ENCODE peak calls at places on chromosomes 6 and 20, in seven cellular contexts. A is HCT116, G is fibroblast of lung, Z is HepG2, C is MM.1S, D is PC-3, L is H1. N is an unnamed sample. For H3K4me1, the result is how much of the 10 kb centered on the place peaks cover.

GRCh38 chr6:1702580-1703051 is 92.9 kb downstream of the FOXC1 start:
- DNase-seq in A (no peak), G (no peak), Z (peak), C (no peak), D (no peak), L (no peak), N (no peak)

GRCh38 chr6:8219352-8219943 is 117.1 kb upstream of the EEF1E1 start:
- DNase-seq in A (peak), G (peak), Z (peak), C (peak), D (peak), L (no peak), N (no peak)

GRCh38 chr20:10474606-10475184 is 39.6 kb downstream of the SLX4IP start:
- DNase-seq in A (no peak), G (no peak), Z (no peak), C (no peak), D (no peak), L (no peak), N (no peak)

GRCh38 chr20:13873814-13874213 is 89.0 kb downstream of the NDUFAF5 start:
- DNase-seq in A (no peak), G (no peak), Z (no peak), C (no peak), D (no peak), L (no peak), N (no peak)

GRCh38 chr20:21027569-21027968 is 78.6 kb downstream of the LINC00237 start:
- DNase-seq in A (peak), G (no peak), Z (peak), C (no peak), D (peak), L (peak), N (no peak)

GRCh38 chr6:48068326-48069191 is 42.4 kb downstream of the PTCHD4 start:
- DNase-seq in A (no peak), G (peak), Z (no peak), C (no peak), D (no peak), L (no peak), N (no peak)

GRCh38 chr20:57006411-57007170 is 259.9 kb downstream of the BMP7 start:
- DNase-seq in A (no peak), G (peak), Z (no peak), C (peak), D (peak), L (no peak), N (no peak)

GRCh38 chr6:36386495-36387439 is 702 bp downstream of the ETV7 start:
- DNase-seq in A (no peak), G (peak), Z (no peak), C (no peak), D (peak), L (peak), N (no peak)

GRCh38 chr6:140281236-140281635 is 906.8 kb upstream of the CITED2 start:
- DNase-seq in A (no peak), G (peak), Z (no peak), C (no peak), D (peak), L (no peak), N (peak)

GRCh38 chr6:31820051-31820389 is 4.7 kb downstream of the HSPA1A start:
- DNase-seq in A (no peak), G (no peak), Z (peak), C (no peak), D (peak), L (no peak), N (no peak)

GRCh38 chr6:126811307-126811706 is 307.2 kb upstream of the RSPO3 start:
- DNase-seq in A (no peak), G (peak), Z (no peak), C (no peak), D (no peak), L (no peak), N (no peak)
- H2AFZ ChIP-seq in A (no peak), G (no peak), Z (no peak), C (no peak), D (no peak), L (no peak), N (no peak)

GRCh38 chr6:42394881-42395620 is 56.7 kb downstream of the TRERF1 start:
- DNase-seq in A (no peak), G (no peak), Z (no peak), C (no peak), D (no peak), L (no peak), N (no peak)
- H3K4me1 ChIP-seq in A (under half), G (under half), Z (under half), C (under half), D (under half), L (under half), N (under half)

DNA sequence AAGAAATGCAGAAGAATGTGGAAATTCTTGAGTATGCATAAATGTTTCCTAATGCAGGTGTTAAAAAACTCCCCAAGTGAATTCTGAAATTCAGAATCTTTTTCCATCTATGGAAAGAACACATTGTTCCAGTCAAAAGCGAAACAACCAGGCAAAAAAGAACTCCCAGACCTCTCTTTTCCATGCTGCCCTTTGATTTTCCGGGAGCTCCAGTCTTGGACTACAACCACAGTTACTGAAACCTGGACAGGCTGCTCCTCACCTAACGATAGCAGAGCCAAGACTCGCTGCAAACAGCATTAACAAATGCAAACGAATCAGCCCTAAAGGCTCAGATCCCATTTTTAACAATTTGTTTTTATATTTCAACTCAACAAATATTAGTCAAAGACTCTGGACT is 108.7 kb upstream of the CNKSR3 start:
- DNase-seq in A (no peak), G (no peak), Z (no peak), C (no peak), D (no peak), L (no peak), N (no peak)
- H2AFZ ChIP-seq in A (no peak), G (no peak), Z (no peak), C (no peak), D (no peak), L (no peak), N (peak)

DNA sequence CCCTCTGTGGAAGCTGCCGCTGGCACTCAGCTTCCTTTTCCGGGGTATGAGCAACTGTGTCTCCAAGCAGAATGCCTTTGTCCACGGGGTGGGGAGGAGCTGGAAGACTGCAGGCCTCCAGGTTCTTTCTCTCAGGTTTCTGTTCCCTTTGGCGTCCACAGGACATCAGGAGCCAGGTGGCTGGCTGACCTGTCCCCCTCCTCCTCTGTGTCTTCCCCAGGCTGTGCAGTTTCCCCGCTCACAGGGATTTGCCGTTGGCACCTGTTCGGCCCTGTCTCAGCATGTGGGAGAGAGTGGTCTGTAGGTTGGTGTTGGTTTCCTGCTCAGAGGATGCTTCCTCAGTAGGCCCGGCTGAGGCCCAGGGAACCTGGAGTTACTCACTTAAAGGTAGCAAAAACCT is 43.5 kb downstream of the CDS2 start:
- DNase-seq in A (no peak), G (no peak), Z (no peak), C (no peak), D (no peak), L (no peak), N (no peak)
- H3K4me1 ChIP-seq in A (under half), G (under half), Z (half or more), C (under half), D (under half), L (under half), N (under half)

GRCh38 chr6:3389390-3390167 is 67.3 kb downstream of the SLC22A23 start:
- DNase-seq in A (no peak), G (peak), Z (no peak), C (no peak), D (no peak), L (no peak), N (no peak)
- H2AFZ ChIP-seq in A (no peak), G (peak), Z (no peak), C (no peak), D (no peak), L (no peak), N (peak)